ENCODE peak calls at places on chromosomes 12 and 14, in five cellular contexts. V is HCT116, N is K562, X is SK-N-SH, O is HepG2. A is an unnamed sample.

GRCh38 chr14:104110491-104111209 is 25.1 kb downstream of the ASPG start:
- DNase-seq in V (no peak), N (no peak), X (peak; percentile 87), O (no peak), A (no peak)

GRCh38 chr14:50544911-50545310 is 12.5 kb upstream of the MAP4K5 start:
- DNase-seq in V (no peak), N (no peak), X (no peak), O (no peak), A (no peak)

GRCh38 chr12:95674631-95675030 is 115.9 kb downstream of the NTN4 start:
- DNase-seq in V (no peak), N (no peak), X (peak; percentile 75), O (peak; percentile 15), A (no peak)

GRCh38 chr12:89856431-89856830 is 147.8 kb upstream of the ATP2B1 start:
- DNase-seq in V (no peak), N (no peak), X (no peak), O (no peak), A (no peak)

GRCh38 chr12:86724716-86725115 is 468.5 kb upstream of the MGAT4C start:
- DNase-seq in V (no peak), N (no peak), X (no peak), O (no peak), A (no peak)

GRCh38 chr12:69056743-69057515 is 124.0 kb upstream of the CPM start:
- DNase-seq in V (no peak), N (no peak), X (no peak), O (no peak), A (no peak)

GRCh38 chr12:6465467-6466183 is 4.9 kb downstream of the VAMP1 start:
- DNase-seq in V (peak; percentile 54), N (peak; percentile 40), X (peak; percentile 79), O (peak; percentile 56), A (peak; percentile 41)

GRCh38 chr12:26402648-26403047 is 207.3 kb downstream of the SSPN start:
- DNase-seq in V (peak; percentile 58), N (no peak), X (no peak), O (peak; percentile 7), A (peak; percentile 5)

GRCh38 chr12:102316723-102317122 is 119.1 kb upstream of the PMCH start:
- DNase-seq in V (no peak), N (no peak), X (no peak), O (no peak), A (no peak)

GRCh38 chr12:5768171-5768879 is 176.7 kb downstream of the ANO2 start:
- DNase-seq in V (no peak), N (no peak), X (no peak), O (no peak), A (no peak)

GRCh38 chr14:84749191-84749945 is 780.6 kb upstream of the FLRT2 start:
- DNase-seq in V (no peak), N (no peak), X (no peak), O (no peak), A (no peak)

GRCh38 chr14:103129301-103130016 is 6.2 kb downstream of the TNFAIP2 start:
- DNase-seq in V (no peak), N (no peak), X (peak; percentile 41), O (no peak), A (no peak)

GRCh38 chr12:27332407-27333310 is at the start of gene BMAL2:
- DNase-seq in V (no peak), N (peak; percentile 52), X (peak; percentile 87), O (peak; percentile 20), A (no peak)

GRCh38 chr12:21941522-21942376 is 523 bp upstream of the ABCC9 start:
- DNase-seq in V (no peak), N (no peak), X (peak; percentile 33), O (no peak), A (no peak)

GRCh38 chr14:33997611-33998010 is 46.7 kb upstream of the EGLN3 start:
- DNase-seq in V (no peak), N (no peak), X (no peak), O (no peak), A (no peak)

GRCh38 chr14:101960225-101960624 is 4.1 kb upstream of the DYNC1H1 start:
- DNase-seq in V (no peak), N (peak; percentile 36), X (no peak), O (peak; percentile 40), A (no peak)

GRCh38 chr12:21773263-21773741 is 1.2 kb downstream of the KCNJ8 start:
- DNase-seq in V (peak; percentile 3), N (peak; percentile 19), X (peak; percentile 43), O (no peak), A (no peak)

GRCh38 chr12:93089805-93090569 is 160.9 kb upstream of the EEA1 start:
- DNase-seq in V (peak; percentile 89), N (peak; percentile 51), X (no peak), O (no peak), A (peak; percentile 72)

GRCh38 chr12:8681129-8681902 is 16.5 kb upstream of the RIMKLB start:
- DNase-seq in V (no peak), N (no peak), X (no peak), O (no peak), A (no peak)

GRCh38 chr14:64702493-64703392 is 1.5 kb upstream of the PLEKHG3 start:
- DNase-seq in V (no peak), N (no peak), X (no peak), O (no peak), A (no peak)

GRCh38 chr14:75711134-75711795 is 50.2 kb downstream of the TTLL5 start:
- DNase-seq in V (peak; percentile 43), N (peak; percentile 21), X (peak; percentile 34), O (peak; percentile 47), A (peak; percentile 15)

GRCh38 chr12:75838309-75838708 is 193.3 kb downstream of the PHLDA1 start:
- DNase-seq in V (no peak), N (no peak), X (no peak), O (no peak), A (no peak)

GRCh38 chr14:61140872-61141271 is 140.3 kb downstream of the TMEM30B start:
- DNase-seq in V (peak; percentile 29), N (no peak), X (no peak), O (no peak), A (no peak)

GRCh38 chr12:16473610-16474326 is 126.3 kb downstream of the MGST1 start:
- DNase-seq in V (no peak), N (no peak), X (no peak), O (no peak), A (no peak)

GRCh38 chr12:120468846-120469449 is 600 bp downstream of the SRSF9 start:
- DNase-seq in V (no peak), N (peak; percentile 92), X (peak; percentile 94), O (no peak), A (no peak)

GRCh38 chr12:130663510-130663909 is 52.6 kb downstream of the RIMBP2 start:
- DNase-seq in V (no peak), N (no peak), X (no peak), O (no peak), A (no peak)

GRCh38 chr12:71092290-71092689 is 65.5 kb downstream of the TSPAN8 start:
- DNase-seq in V (peak; percentile 75), N (no peak), X (no peak), O (no peak), A (no peak)

GRCh38 chr14:97033556-97034081 is 236.4 kb downstream of the VRK1 start:
- DNase-seq in V (no peak), N (no peak), X (peak; percentile 43), O (no peak), A (no peak)

GRCh38 chr14:97029800-97030199 is 232.6 kb downstream of the VRK1 start:
- DNase-seq in V (no peak), N (no peak), X (no peak), O (no peak), A (no peak)

GRCh38 chr14:97027256-97027999 is 230.2 kb downstream of the VRK1 start:
- DNase-seq in V (no peak), N (no peak), X (no peak), O (no peak), A (no peak)

GRCh38 chr14:97028382-97028781 is 231.2 kb downstream of the VRK1 start:
- DNase-seq in V (no peak), N (no peak), X (no peak), O (no peak), A (no peak)

GRCh38 chr14:97031530-97031929 is 234.3 kb downstream of the VRK1 start:
- DNase-seq in V (no peak), N (no peak), X (no peak), O (no peak), A (no peak)
- H3K27me3 ChIP-seq in V (no peaks in the 10 kb centered on the region), N (peaks cover 8% of the 10 kb centered on the region), X (no peaks in the 10 kb centered on the region), O (peaks cover 2% of the 10 kb centered on the region), A (no peaks in the 10 kb centered on the region)

DNA sequence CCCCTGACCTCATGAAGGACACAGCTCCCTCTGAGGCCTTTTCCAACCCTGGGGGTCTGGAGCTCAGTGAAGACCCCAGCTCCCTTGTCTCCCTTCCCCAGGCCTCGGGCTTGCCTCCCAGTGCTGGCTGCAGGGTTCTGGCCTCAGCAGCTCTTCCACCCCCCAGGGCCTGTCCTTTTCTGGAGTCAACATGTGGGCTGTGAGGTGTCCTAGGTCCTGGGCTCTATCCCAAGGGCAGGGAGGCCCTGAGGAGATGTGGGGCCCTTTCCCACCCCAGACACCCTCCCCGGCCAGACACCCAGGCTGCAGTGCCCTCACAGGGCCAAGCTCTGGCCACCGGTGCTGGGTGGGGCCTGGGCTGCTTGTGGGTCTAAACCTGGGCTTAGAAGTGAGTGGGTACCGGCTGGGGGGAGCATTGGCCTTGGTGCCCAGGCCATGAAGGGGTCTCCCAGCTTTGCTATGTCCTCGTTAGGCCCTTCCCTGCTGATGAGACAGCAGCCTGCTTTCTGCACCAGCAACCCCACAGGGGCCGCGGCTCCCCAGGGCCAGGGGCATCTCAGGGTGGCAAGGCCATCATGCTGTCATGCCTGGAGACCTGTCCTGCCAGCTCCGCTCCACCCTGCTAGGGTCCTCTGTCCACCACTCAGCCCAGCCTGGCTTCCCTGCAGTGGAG is 2.7 kb upstream of the CRIP2 start:
- DNase-seq in V (no peak), N (no peak), X (no peak), O (no peak), A (no peak)
- TF ChIP-seq REST in V (no peak), N (no peak), X (no peak), O (no peak), A (no peak)

GRCh38 chr12:53941187-53941586 is 2.6 kb downstream of the HOXC13 start:
- DNase-seq in V (no peak), N (no peak), X (no peak), O (no peak), A (no peak)
- H3K27me3 ChIP-seq in V (no peaks in the 10 kb centered on the region), N (peaks cover 31% of the 10 kb centered on the region), X (peaks cover 98% of the 10 kb centered on the region), O (peaks cover 13% of the 10 kb centered on the region), A (no peaks in the 10 kb centered on the region)

GRCh38 chr14:39762576-39763401 is 330.6 kb upstream of the FBXO33 start:
- DNase-seq in V (no peak), N (no peak), X (no peak), O (peak; percentile 58), A (no peak)
- TF ChIP-seq REST in V (no peak), N (no peak), X (no peak), O (no peak), A (no peak)

A was measured in Panc1.